ENCODE peak calls at places on chromosomes 12 and 14, in five cellular contexts. S, P, F, W and Z are unnamed samples.

GRCh38 chr12:54891717-54892478 is 37.6 kb downstream of the MUCL1 start:
- DNase-seq in P (no peak), F (no peak), S (no peak), W (no peak), Z (no peak)

GRCh38 chr14:66610154-66610563 is 102.2 kb downstream of the GPHN start:
- DNase-seq in W (peak), F (no peak), S (no peak), P (peak), Z (no peak)

GRCh38 chr14:89444044-89444443 is 27.0 kb upstream of the FOXN3 start:
- DNase-seq in W (no peak), F (no peak), S (no peak), P (no peak), Z (no peak)

GRCh38 chr12:15979096-15980091 is 68.3 kb downstream of the DERA start:
- DNase-seq in W (peak), P (peak), S (peak), F (no peak), Z (no peak)

GRCh38 chr14:104473649-104474574 is 105.7 kb upstream of the C14orf180 start:
- DNase-seq in P (no peak), F (no peak), W (no peak), S (no peak), Z (no peak)

GRCh38 chr12:62861586-62861985 is 73.4 kb downstream of the PPM1H start:
- DNase-seq in W (peak), P (no peak), S (no peak), F (no peak), Z (no peak)

GRCh38 chr14:85537526-85537925 is 7.6 kb downstream of the FLRT2 start:
- DNase-seq in P (no peak), W (no peak), S (no peak), F (no peak), Z (no peak)

GRCh38 chr14:75727124-75727523 is 66.1 kb downstream of the TTLL5 start:
- DNase-seq in F (no peak), P (no peak), W (peak), S (no peak), Z (no peak)

GRCh38 chr14:56585461-56586084 is 6.0 kb downstream of the TMEM260 start:
- DNase-seq in W (no peak), S (no peak), P (no peak), F (no peak), Z (no peak)

GRCh38 chr14:90444077-90444696 is 47.4 kb downstream of the CALM1 start:
- DNase-seq in S (no peak), F (no peak), P (no peak), W (no peak), Z (no peak)

GRCh38 chr14:38548091-38548490 is 292.2 kb upstream of the CLEC14A start:
- DNase-seq in F (no peak), S (peak), W (no peak), P (no peak), Z (no peak)

GRCh38 chr12:53972152-53972702 is 699 bp upstream of the HOXC11 start:
- DNase-seq in P (no peak), W (no peak), S (peak), F (no peak), Z (no peak)

GRCh38 chr12:24226745-24227350 is 277.4 kb upstream of the SOX5 start:
- DNase-seq in W (peak), S (no peak), F (peak), P (peak), Z (no peak)

GRCh38 chr12:50589650-50590435 is 85.1 kb downstream of the DIP2B start:
- DNase-seq in F (no peak), P (peak), S (peak), W (no peak), Z (no peak)

GRCh38 chr12:53173085-53173715 is 7.3 kb upstream of the ZNF740 start:
- DNase-seq in S (peak), F (no peak), W (no peak), P (no peak), Z (no peak)

GRCh38 chr12:12195516-12195915 is 71.3 kb downstream of the LRP6 start:
- DNase-seq in S (no peak), P (no peak), W (no peak), F (no peak), Z (no peak)

GRCh38 chr12:93982847-93983315 is 165.5 kb upstream of the PLXNC1 start:
- DNase-seq in W (no peak), F (no peak), S (peak), P (peak), Z (no peak)

GRCh38 chr14:58617619-58618018 is 20.1 kb upstream of the DACT1 start:
- DNase-seq in F (no peak), P (no peak), W (no peak), S (no peak), Z (no peak)

GRCh38 chr12:25977047-25977446 is 18.6 kb downstream of the RASSF8 start:
- DNase-seq in P (no peak), S (peak), W (peak), F (no peak), Z (no peak)

GRCh38 chr12:21599143-21599999 is 5.3 kb downstream of the GYS2 start:
- DNase-seq in W (no peak), P (no peak), F (no peak), S (no peak), Z (no peak)

GRCh38 chr12:69872804-69873203 is 47.8 kb downstream of the MYRFL start:
- DNase-seq in S (no peak), W (no peak), F (no peak), P (peak), Z (no peak)

GRCh38 chr12:27151479-27151878 is 69.1 kb upstream of the C12orf71 start:
- DNase-seq in P (no peak), F (no peak), W (no peak), S (no peak), Z (no peak)

GRCh38 chr12:13208533-13209278 is 12.2 kb downstream of the EMP1 start:
- DNase-seq in P (peak), W (peak), S (no peak), F (no peak), Z (no peak)

GRCh38 chr12:106629797-106630669 is 47.2 kb downstream of the RFX4 start:
- DNase-seq in P (peak), W (peak), S (peak), F (no peak), Z (no peak)

GRCh38 chr12:77062846-77063461 is 2.4 kb downstream of the E2F7 start:
- DNase-seq in W (peak), F (no peak), S (peak), P (peak), Z (no peak)

GRCh38 chr12:74111688-74112360 is 425.8 kb upstream of the ATXN7L3B start:
- DNase-seq in W (peak), P (no peak), S (peak), F (no peak), Z (no peak)

GRCh38 chr12:81627336-81628189 is 131.6 kb downstream of the PPFIA2 start:
- DNase-seq in W (peak), S (peak), F (no peak), P (peak), Z (no peak)

GRCh38 chr14:101110729-101111619 is 207.5 kb upstream of the RTL1 start:
- DNase-seq in S (no peak), W (no peak), P (no peak), F (peak), Z (no peak)

GRCh38 chr14:100132903-100133510 is 26.4 kb downstream of the DEGS2 start:
- DNase-seq in S (no peak), P (no peak), F (no peak), W (no peak), Z (no peak)